ENCODE peak calls at places on chromosome 1, in five cellular contexts. X is A549, I is sigmoid colon, B is tibial nerve, K is upper lobe of left lung. M is an unnamed sample.
A peak's percentile ranks its signal among the peaks of the same experiment; 100 is the strongest.

GRCh38 chr1:214551052-214551435 is 358 bp downstream of the PTPN14 start:
- DNase-seq in X (peak; percentile 70), I (peak; percentile 81), B (peak; percentile 40), K (peak; percentile 24), M (no peak)

GRCh38 chr1:92504751-92505692 is 18.3 kb upstream of the GFI1 start:
- DNase-seq in X (no peak), I (no peak), B (no peak), K (no peak), M (no peak)

GRCh38 chr1:235866207-235866912 is at the start of gene LYST:
- DNase-seq in X (peak; percentile 66), I (peak; percentile 79), B (peak; percentile 45), K (peak; percentile 70), M (peak; percentile 58)

GRCh38 chr1:116556289-116557006 is 14.4 kb downstream of the CD58 start:
- DNase-seq in X (no peak), I (peak; percentile 77), B (no peak), K (peak; percentile 77), M (no peak)

GRCh38 chr1:156191292-156191954 is 2.5 kb upstream of the SLC25A44 start:
- DNase-seq in X (no peak), I (no peak), B (no peak), K (no peak), M (no peak)

GRCh38 chr1:160911441-160911840 is 26.5 kb upstream of the ITLN1 start:
- DNase-seq in X (no peak), I (no peak), B (no peak), K (peak; percentile 34), M (no peak)

GRCh38 chr1:98277111-98277510 is 356.3 kb upstream of the DPYD start:
- DNase-seq in X (no peak), I (no peak), B (no peak), K (no peak), M (no peak)

GRCh38 chr1:27402349-27402754 is 9.9 kb downstream of the GPR3 start:
- DNase-seq in X (no peak), I (peak; percentile 91), B (peak; percentile 80), K (peak; percentile 90), M (peak; percentile 72)

GRCh38 chr1:114986286-114986685 is 43.3 kb upstream of the TSHB start:
- DNase-seq in X (no peak), I (no peak), B (no peak), K (no peak), M (no peak)

GRCh38 chr1:30735668-30736498 is 12.5 kb upstream of the MATN1 start:
- DNase-seq in X (no peak), I (no peak), B (no peak), K (no peak), M (no peak)
- TF ChIP-seq EP300 in X (no peak), I (no peak), B (no peak), K (no peak), M (no peak)

DNA sequence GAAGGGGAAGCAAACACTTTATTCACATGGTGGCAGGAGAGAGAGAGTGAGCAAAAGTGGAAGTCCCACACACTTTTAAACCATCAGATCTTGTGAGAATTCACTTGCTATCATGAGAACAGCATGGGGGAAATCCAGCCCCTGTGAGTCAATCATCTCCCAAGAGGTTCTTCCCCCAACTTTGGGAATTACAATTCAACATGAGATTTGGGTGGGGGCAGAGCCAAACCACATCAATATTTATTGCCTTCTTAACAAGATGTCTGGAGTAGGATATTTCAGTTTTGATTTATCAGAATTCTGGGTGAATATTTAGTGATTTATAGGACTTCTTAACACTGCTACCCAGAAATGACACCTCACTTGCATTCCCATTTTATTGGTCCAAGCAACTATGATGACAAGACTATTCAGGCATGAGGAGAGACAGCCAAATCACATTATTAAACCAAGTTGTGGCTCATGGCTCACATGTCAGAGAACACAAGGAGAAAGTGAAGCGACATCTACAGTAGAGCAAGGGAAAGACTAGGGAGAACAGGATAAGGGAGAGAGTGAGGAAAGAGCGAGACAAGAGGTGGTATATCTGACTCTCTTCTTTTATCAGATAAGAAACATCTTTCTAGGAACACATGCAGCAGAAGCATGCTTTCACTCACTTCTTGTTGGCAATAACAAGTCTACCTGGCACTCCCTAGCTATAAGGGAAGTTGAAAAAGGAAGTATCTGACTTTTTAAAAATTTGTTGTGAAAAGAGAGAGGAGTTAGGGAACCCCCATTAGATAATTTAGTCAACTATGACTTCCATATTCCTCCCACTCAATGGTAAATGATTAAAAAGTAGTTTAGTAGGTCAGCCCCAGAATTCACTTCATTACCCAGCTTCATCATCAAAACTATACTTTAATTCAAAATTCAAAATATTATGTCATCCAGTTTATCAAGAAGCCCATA is 36.6 kb upstream of the PTPRC start:
- DNase-seq in X (no peak), I (no peak), B (no peak), K (no peak), M (no peak)
- TF ChIP-seq CTCF in X (no peak), I (no peak), B (no peak), K (no peak), M (no peak)

GRCh38 chr1:192580351-192580962 is 4.9 kb downstream of the RGS1 start:
- DNase-seq in X (no peak), I (no peak), B (peak; percentile 52), K (no peak), M (no peak)
- TF ChIP-seq POLR2A in X (no peak), I (no peak), B (no peak), K (peak; percentile 51), M (no peak)

GRCh38 chr1:150567717-150568561 is 11.5 kb downstream of the MCL1 start:
- DNase-seq in X (peak; percentile 43), I (peak; percentile 97), B (peak; percentile 94), K (peak; percentile 95), M (peak; percentile 84)
- TF ChIP-seq EP300 in X (no peak), I (peak; percentile 94), B (peak; percentile 100), K (peak; percentile 96), M (peak; percentile 83)

DNA sequence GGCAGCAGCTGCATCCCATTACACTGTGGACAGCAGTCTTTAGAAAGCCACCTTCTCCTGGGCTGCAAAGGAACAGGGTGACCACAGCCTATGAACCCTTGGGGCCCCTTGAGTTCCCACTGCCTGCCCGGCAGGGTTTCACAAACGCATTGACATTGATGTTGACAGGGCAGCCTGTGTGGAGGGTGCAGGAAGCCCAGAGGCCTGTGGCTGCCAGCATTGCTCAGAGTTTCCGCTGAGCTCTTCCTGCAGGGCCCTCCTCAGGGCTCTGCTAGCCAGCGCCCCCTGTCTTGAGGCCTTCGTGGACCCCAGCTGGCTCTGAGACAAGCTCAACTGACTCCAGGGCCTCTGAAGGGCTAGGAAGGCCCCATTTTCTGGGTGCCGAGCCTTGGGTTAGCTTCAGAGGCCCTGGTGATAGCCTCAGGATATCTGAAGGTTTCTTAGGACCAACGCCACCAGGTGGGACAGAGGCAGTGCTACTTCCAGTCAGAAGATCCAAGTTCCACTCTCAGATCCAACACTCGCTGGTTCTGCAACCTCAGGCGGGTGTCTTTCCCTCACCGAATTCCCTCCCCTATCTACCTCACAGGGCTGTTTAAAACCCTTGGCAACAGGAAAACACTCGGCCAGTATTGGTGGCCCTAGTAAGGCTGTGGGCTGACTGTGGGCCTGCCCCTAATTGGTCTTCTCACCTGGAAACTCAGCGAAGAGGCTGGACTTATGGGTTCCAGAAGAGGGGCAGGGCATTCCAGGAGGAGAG is 27.2 kb upstream of the EPS8L3 start:
- DNase-seq in X (no peak), I (peak; percentile 61), B (no peak), K (peak; percentile 76), M (no peak)
- TF ChIP-seq CTCF in X (no peak), I (no peak), B (no peak), K (peak; percentile 61), M (no peak)